ENCODE peak calls at places on chromosome 14, in six cellular contexts. B is spleen, F is H1, M is IMR-90, Y is suprapubic skin, R is stomach. U is an unnamed sample.

GRCh38 chr14:32384464-32384863 is 55.4 kb downstream of the AKAP6 start:
- DNase-seq in B (no peak), F (no peak), M (no peak), Y (no peak), R (no peak), U (no peak)

GRCh38 chr14:61364243-61364642 is 42.9 kb downstream of the PRKCH start:
- DNase-seq in B (no peak), F (no peak), M (no peak), Y (no peak), R (no peak), U (no peak)

GRCh38 chr14:22448035-22448904 is 140.8 kb downstream of the DAD1 start:
- DNase-seq in B (peak), F (no peak), M (no peak), Y (no peak), R (no peak), U (no peak)

GRCh38 chr14:52044791-52045522 is 23.9 kb downstream of the NID2 start:
- DNase-seq in B (no peak), F (no peak), M (peak), Y (no peak), R (no peak), U (no peak)

GRCh38 chr14:41505491-41505890 is 101.2 kb upstream of the LRFN5 start:
- DNase-seq in B (no peak), F (peak), M (no peak), Y (no peak), R (no peak), U (no peak)

GRCh38 chr14:22282429-22282828 is 306.6 kb downstream of the DAD1 start:
- DNase-seq in B (no peak), F (no peak), M (no peak), Y (no peak), R (no peak), U (no peak)

GRCh38 chr14:21913759-21914158 is 240.1 kb upstream of the OR4E1 start:
- DNase-seq in B (no peak), F (peak), M (peak), Y (no peak), R (peak), U (no peak)

GRCh38 chr14:70907996-70908917 is 998 bp downstream of the PCNX1 start:
- DNase-seq in B (peak), F (peak), M (peak), Y (peak), R (peak), U (no peak)

GRCh38 chr14:94412671-94413638 is 24.6 kb upstream of the SERPINA1 start:
- DNase-seq in B (no peak), F (no peak), M (no peak), Y (no peak), R (peak), U (no peak)
- H3K4me3 ChIP-seq in B (no peak), F (no peak), M (no peak), Y (no peak), R (no peak), U (no peak)

GRCh38 chr14:71932229-71932951 is at the start of gene RGS6:
- DNase-seq in B (no peak), F (peak), M (no peak), Y (no peak), R (peak), U (peak)
- TF ChIP-seq CTCF in B (peak), F (peak), M (no peak), Y (no peak), R (no peak), U (no peak)

GRCh38 chr14:74955229-74955999 is at the start of gene PGF:
- DNase-seq in B (peak), F (no peak), M (no peak), Y (no peak), R (peak), U (no peak)
- TF ChIP-seq POLR2A in B (no peak), F (no peak), M (no peak), Y (peak), R (no peak), U (no peak)

DNA sequence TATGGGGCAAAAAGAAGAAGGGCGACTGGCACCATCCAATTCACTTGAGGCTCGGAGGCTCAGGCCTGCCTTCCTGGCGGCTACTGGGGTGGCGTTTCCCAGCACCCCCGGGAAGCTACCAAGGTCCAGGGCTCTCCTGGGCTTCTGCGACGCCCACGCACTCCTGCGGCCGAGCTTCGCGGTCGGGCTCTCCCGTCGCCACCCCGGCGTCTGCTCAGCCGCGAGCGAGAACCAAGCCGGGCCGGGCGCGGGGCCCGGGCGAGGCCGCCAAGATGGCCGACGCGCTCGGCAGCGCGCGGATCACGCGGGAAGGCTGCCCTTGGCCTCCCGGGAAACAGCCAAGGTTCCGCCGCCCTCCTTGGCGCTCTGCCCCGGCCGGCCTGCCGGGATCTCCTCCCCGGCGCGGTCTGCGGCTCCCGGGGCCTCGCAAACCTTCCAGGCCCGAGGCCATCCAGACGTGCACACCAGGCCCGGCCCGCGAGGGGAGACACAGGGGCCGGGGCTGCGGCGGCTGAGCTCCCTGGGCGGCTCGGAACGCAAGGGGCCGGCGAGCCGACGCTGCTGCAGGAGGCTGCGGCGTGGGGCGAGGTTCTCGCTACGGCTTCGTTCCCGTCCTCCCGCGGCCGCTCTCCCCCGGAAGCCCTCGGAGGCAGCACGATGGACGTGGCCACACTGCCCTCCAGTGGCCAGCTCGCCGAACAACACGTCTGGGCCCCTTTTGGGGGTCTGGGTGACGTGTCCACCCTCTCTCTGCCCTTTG is 23.5 kb upstream of the ZFP36L1 start:
- DNase-seq in B (peak), F (no peak), M (peak), Y (peak), R (peak), U (peak)
- H3K4me3 ChIP-seq in B (peak), F (peak), M (peak), Y (peak), R (peak), U (peak)

DNA sequence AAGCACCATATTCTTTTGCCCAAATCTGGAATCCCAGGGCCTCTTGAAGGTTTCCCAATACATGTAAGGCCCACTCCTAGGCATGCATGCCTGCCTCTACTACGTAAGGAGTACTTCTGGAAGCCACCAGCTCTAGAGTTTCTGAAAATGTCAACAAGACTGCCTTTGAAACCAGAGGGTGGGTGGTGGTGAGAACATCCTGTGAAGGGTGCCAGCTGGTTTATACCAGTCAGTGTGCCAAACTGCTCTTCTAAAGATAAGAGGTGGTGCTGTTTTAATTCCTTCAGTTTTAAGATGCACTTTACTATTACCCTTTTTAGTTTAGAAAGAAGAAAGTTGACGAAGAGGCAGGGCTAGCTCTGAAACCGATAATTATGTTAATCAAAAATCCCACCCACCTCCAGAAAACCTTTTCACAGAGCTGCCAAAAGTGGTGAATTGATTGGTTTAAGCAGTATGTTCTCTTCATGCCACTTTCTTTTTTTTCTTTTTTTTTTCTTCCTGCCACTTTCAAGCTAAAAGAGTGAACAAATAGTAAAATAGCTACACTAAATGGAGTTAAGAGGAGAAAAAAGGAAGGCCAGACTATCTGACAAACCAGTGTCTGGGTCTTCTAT is 8.8 kb upstream of the WDR89 start:
- DNase-seq in B (no peak), F (no peak), M (peak), Y (no peak), R (no peak), U (no peak)
- TF ChIP-seq CTCF in B (no peak), F (no peak), M (no peak), Y (no peak), R (no peak), U (no peak)

GRCh38 chr14:103732868-103733626 is 17.4 kb downstream of the ZFYVE21 start:
- DNase-seq in B (no peak), F (no peak), M (no peak), Y (no peak), R (no peak), U (no peak)

GRCh38 chr14:103731916-103732867 is 16.6 kb downstream of the ZFYVE21 start:
- DNase-seq in B (peak), F (no peak), M (no peak), Y (no peak), R (no peak), U (no peak)

GRCh38 chr14:103735022-103735421 is 19.4 kb downstream of the ZFYVE21 start:
- DNase-seq in B (peak), F (no peak), M (no peak), Y (no peak), R (no peak), U (no peak)

GRCh38 chr14:103734081-103734888 is 18.7 kb downstream of the ZFYVE21 start:
- DNase-seq in B (peak), F (no peak), M (no peak), Y (no peak), R (no peak), U (no peak)

DNA sequence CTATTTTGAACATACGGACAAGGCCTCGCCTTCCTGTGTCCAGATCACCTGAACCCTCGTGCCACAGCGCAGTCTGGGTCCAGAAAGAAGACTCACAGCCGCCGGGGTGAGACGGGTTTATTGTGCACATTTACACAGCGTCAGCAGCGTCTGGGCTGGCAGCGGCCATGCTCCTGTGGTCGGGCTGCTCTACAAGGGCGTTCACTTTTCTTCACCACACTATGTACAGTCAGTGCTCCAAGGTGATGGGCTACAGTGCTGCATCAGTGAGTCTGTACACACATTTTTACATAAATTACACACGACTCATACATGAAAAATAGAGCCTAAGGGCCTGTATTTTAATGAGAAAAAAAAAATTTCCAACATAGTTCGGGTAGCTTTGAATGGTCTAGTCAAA is 18.0 kb downstream of the ZFYVE21 start:
- DNase-seq in B (peak), F (no peak), M (no peak), Y (no peak), R (no peak), U (no peak)
- TF ChIP-seq POLR2A in B (no peak), F (no peak), M (no peak), Y (no peak), R (no peak), U (no peak)

GRCh38 chr14:72060460-72060859 is 128.2 kb downstream of the RGS6 start:
- DNase-seq in B (no peak), F (no peak), M (no peak), Y (no peak), R (no peak), U (no peak)

GRCh38 chr14:72064501-72064900 is 132.3 kb downstream of the RGS6 start:
- DNase-seq in B (no peak), F (no peak), M (no peak), Y (no peak), R (no peak), U (no peak)

GRCh38 chr14:72061718-72062117 is 129.5 kb downstream of the RGS6 start:
- DNase-seq in B (no peak), F (no peak), M (no peak), Y (no peak), R (no peak), U (no peak)

GRCh38 chr14:72060917-72061316 is 128.7 kb downstream of the RGS6 start:
- DNase-seq in B (no peak), F (no peak), M (no peak), Y (no peak), R (no peak), U (no peak)

DNA sequence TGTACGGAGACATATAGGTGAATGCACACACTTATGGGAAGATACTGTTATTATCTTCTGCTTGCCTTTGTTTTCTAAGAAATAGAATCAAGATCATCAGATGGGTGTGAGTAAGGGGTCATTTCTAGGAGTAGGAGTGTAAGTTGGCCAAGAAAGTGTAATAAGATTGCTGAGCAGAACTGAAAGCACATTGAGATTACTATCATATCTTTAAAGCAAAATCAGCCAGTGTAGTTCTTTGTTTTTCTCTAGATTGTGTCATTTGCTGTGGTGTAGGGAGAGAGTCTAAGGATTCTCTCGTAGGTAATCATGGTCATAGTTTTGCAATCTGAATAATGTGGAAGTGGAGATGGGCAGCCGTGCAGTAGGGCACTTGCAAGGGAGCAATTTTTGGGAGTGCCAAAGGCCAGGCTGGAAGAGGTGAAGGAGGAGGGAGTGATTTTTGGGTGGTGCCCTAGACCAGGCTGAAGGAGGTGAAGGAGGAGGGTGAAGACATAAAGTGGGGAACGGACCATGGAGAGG is 131.6 kb downstream of the RGS6 start:
- DNase-seq in B (no peak), F (no peak), M (no peak), Y (no peak), R (no peak), U (no peak)
- H3K4me3 ChIP-seq in B (no peak), F (no peak), M (no peak), Y (no peak), R (no peak), U (no peak)

DNA sequence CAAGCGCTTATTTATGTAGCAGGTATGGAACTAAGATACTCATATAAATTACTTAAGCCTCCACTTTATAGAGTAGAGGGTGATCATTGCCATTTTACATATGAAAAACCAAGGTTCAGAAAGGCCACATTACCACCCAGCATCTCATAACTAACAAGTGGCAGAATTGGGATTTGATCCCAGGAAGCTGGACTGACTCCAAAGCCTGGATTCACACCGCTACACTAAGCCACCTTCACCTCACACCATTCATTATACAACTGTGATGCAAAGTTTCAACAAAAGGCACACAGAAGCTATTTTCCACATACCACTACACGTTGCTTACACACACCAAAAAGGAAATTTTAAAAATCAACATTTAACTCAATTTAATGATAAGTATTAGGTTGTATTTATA is 370.6 kb downstream of the FUT8 start:
- DNase-seq in B (no peak), F (no peak), M (no peak), Y (no peak), R (no peak), U (no peak)
- TF ChIP-seq CTCF in B (no peak), F (no peak), M (no peak), Y (no peak), R (no peak), U (no peak)

GRCh38 chr14:101731187-101732080 is 30.1 kb upstream of the PPP2R5C start:
- DNase-seq in B (peak), F (no peak), M (peak), Y (peak), R (peak), U (peak)
- TF ChIP-seq POLR2A in B (no peak), F (no peak), M (no peak), Y (no peak), R (no peak), U (no peak)